ENCODE peak calls at places on chromosomes 16 and 17, in seven cellular contexts. K is G401; Q is dorsolateral prefrontal cortex; U is stimulated activated CD4-positive, alpha-beta T cell treated with anti-CD3 and anti-CD28 coated beads, Interleukin-4, amount 100 ng/mL, for 24 hours; N is dermis blood vessel endothelial cell; R is neural crest cell; A is brain microvascular endothelial cell. I is an unnamed sample.

GRCh38 chr17:57676543-57676942 is 68.6 kb downstream of the CCDC182 start:
- DNase-seq in Q (no peak), A (no peak), K (no peak), R (no peak), U (no peak), N (no peak), I (no peak)

GRCh38 chr17:10109146-10109545 is 89.3 kb downstream of the GAS7 start:
- DNase-seq in R (no peak), A (no peak), U (no peak), Q (no peak), N (no peak), K (no peak), I (no peak)

GRCh38 chr17:27577884-27578717 is 52.9 kb upstream of the LGALS9 start:
- DNase-seq in A (no peak), R (no peak), Q (no peak), N (no peak), U (no peak), K (no peak), I (no peak)

GRCh38 chr17:37182786-37183185 is 193.0 kb upstream of the C17orf78 start:
- DNase-seq in R (no peak), K (no peak), A (peak), U (no peak), Q (no peak), N (peak), I (no peak)

GRCh38 chr17:47629826-47630225 is 19.9 kb upstream of the KPNB1 start:
- DNase-seq in K (no peak), R (no peak), A (no peak), Q (no peak), N (peak), U (no peak), I (no peak)

GRCh38 chr17:57121308-57122042 is 36.4 kb downstream of the AKAP1 start:
- DNase-seq in A (peak), Q (no peak), U (no peak), R (peak), N (peak), K (peak), I (peak)

GRCh38 chr17:4485676-4486646 is 12.7 kb upstream of the SPNS2 start:
- DNase-seq in A (no peak), K (no peak), Q (no peak), N (peak), U (peak), R (no peak), I (no peak)

GRCh38 chr17:30969989-30970680 is 704 bp upstream of the RNF135 start:
- DNase-seq in Q (no peak), U (peak), A (no peak), R (no peak), N (no peak), K (peak), I (no peak)

GRCh38 chr17:63645775-63646491 is 23.7 kb downstream of the MAP3K3 start:
- DNase-seq in U (no peak), A (no peak), R (no peak), N (no peak), K (no peak), Q (no peak), I (no peak)

GRCh38 chr16:50213939-50214519 is 52.3 kb upstream of the ADCY7 start:
- DNase-seq in U (no peak), Q (no peak), A (peak), K (peak), R (no peak), N (peak), I (peak)

GRCh38 chr16:85429776-85430522 is 183.2 kb upstream of the GSE1 start:
- DNase-seq in K (no peak), A (no peak), Q (no peak), U (no peak), N (no peak), R (no peak), I (no peak)

I was measured in frontal cortex.